ENCODE peak calls at places on chromosomes 7 and 10, in eight cellular contexts. K, D, G, I, E, B, X and Q are unnamed samples.

GRCh38 chr10:44937201-44938005 is 22.2 kb upstream of the RASSF4 start:
- DNase-seq in X (no peak), D (no peak), E (no peak), I (no peak), K (peak; percentile 69), G (no peak), B (no peak), Q (no peak)

GRCh38 chr10:77405771-77406241 is 231.8 kb downstream of the KCNMA1 start:
- DNase-seq in G (no peak), I (peak; percentile 57), X (peak; percentile 45), K (peak; percentile 33), B (peak; percentile 34), D (peak; percentile 32), E (peak; percentile 85), Q (peak; percentile 91)

GRCh38 chr10:105206616-105207015 is 565.5 kb downstream of the SORCS3 start:
- DNase-seq in K (no peak), D (no peak), B (no peak), E (no peak), I (no peak), X (no peak), G (no peak), Q (no peak)

GRCh38 chr7:81846398-81846797 is 76.6 kb upstream of the HGF start:
- DNase-seq in D (no peak), X (no peak), G (no peak), K (peak; percentile 13), E (no peak), B (no peak), I (no peak), Q (no peak)

GRCh38 chr10:124211921-124212320 is 118.5 kb upstream of the CHST15 start:
- DNase-seq in I (no peak), X (no peak), E (no peak), B (no peak), K (no peak), D (no peak), G (no peak), Q (no peak)

GRCh38 chr7:47143344-47143743 is 438.6 kb downstream of the TNS3 start:
- DNase-seq in I (no peak), D (no peak), X (no peak), B (no peak), K (no peak), E (no peak), G (no peak), Q (no peak)

GRCh38 chr7:29749701-29750321 is 56.5 kb upstream of the WIPF3 start:
- DNase-seq in G (no peak), X (no peak), B (no peak), I (no peak), D (no peak), K (no peak), E (no peak), Q (no peak)

GRCh38 chr10:67790534-67791408 is 47.2 kb downstream of the DNAJC12 start:
- DNase-seq in E (no peak), B (no peak), G (no peak), I (no peak), K (no peak), X (no peak), D (no peak), Q (peak; percentile 39)

GRCh38 chr7:16422100-16422430 is 727 bp upstream of the CRPPA start:
- DNase-seq in I (no peak), X (no peak), K (no peak), G (no peak), B (no peak), D (no peak), E (no peak), Q (no peak)

GRCh38 chr7:41459623-41460256 is 243.2 kb downstream of the INHBA start:
- DNase-seq in G (no peak), E (no peak), I (no peak), B (no peak), D (no peak), X (no peak), K (no peak), Q (no peak)

GRCh38 chr7:821688-822087 is 10.6 kb upstream of the SUN1 start:
- DNase-seq in K (no peak), E (peak; percentile 56), I (no peak), G (no peak), D (no peak), B (no peak), X (no peak), Q (no peak)

GRCh38 chr7:77747718-77748117 is 50.5 kb downstream of the TMEM60 start:
- DNase-seq in E (no peak), D (no peak), G (no peak), K (no peak), B (no peak), X (no peak), I (no peak), Q (no peak)

GRCh38 chr10:15824498-15824897 is 35.8 kb downstream of the MINDY3 start:
- DNase-seq in G (no peak), X (no peak), B (no peak), I (no peak), E (no peak), K (no peak), D (no peak), Q (no peak)
- TF ChIP-seq CTCF in G (no peak), X (peak; percentile 42), B (peak; percentile 77), I (peak; percentile 53), E (peak; percentile 56), K (peak; percentile 51), D (peak; percentile 78), Q (peak; percentile 32)

GRCh38 chr7:44122529-44122928 is 819 bp downstream of the POLD2 start:
- DNase-seq in X (no peak), G (no peak), B (no peak), I (no peak), E (no peak), D (no peak), K (no peak), Q (no peak)

GRCh38 chr7:44124822-44125202 is 1.5 kb upstream of the POLD2 start:
- DNase-seq in I (no peak), E (no peak), X (no peak), K (no peak), D (no peak), G (no peak), B (no peak), Q (no peak)

GRCh38 chr7:44121761-44122420 is 1.5 kb downstream of the POLD2 start:
- DNase-seq in G (no peak), K (no peak), X (no peak), I (no peak), D (no peak), B (no peak), E (no peak), Q (no peak)

GRCh38 chr7:44120395-44120794 is 3.0 kb downstream of the POLD2 start:
- DNase-seq in E (no peak), K (no peak), G (no peak), D (no peak), X (no peak), B (no peak), I (no peak), Q (no peak)

DNA sequence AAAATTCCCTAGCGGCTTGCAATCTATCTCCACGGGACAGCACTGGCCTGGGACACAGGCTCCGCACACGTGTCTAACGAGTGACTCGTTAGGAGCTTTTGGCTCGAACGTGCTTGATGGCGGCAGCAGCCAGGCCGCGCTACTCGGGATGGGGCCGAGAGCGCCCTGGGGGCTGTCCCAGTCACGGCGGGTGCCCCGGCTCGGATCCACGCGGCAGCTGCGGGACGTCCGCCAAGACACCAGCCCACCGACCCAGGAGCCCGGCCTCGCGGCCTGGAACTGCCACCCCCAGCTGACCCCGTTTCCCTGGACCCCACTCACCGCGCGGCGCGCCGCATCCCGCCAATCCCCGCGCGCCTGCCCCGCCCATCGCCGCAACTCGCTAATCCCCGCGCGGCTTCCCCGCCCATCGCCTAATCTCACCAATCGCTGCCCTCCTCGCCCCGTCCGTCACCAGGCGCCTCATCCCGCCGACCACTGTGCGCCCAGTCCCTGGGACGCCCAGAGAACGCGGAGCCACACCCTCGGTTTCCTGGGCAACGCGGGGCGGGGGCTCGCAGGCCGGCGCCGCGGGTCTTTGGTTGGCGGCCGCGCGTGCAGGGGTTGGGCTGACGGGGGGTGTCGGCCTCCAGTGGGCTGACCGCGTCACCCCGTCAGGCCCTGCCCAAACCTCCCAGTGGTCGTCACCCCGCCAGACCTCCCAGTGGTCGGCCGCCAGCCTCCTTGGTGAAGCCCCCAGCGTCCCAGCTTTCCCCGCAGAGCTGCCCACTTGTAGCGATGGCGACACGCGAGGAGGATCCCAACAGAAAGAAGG is at the start of gene POLD2:
- DNase-seq in X (peak; percentile 100), G (peak; percentile 100), I (peak; percentile 99), K (peak; percentile 95), B (peak; percentile 95), D (peak; percentile 97), E (peak; percentile 97), Q (peak; percentile 100)
- TF ChIP-seq CTCF in X (no peak), G (no peak), I (no peak), K (no peak), B (no peak), D (no peak), E (no peak), Q (no peak)

DNA sequence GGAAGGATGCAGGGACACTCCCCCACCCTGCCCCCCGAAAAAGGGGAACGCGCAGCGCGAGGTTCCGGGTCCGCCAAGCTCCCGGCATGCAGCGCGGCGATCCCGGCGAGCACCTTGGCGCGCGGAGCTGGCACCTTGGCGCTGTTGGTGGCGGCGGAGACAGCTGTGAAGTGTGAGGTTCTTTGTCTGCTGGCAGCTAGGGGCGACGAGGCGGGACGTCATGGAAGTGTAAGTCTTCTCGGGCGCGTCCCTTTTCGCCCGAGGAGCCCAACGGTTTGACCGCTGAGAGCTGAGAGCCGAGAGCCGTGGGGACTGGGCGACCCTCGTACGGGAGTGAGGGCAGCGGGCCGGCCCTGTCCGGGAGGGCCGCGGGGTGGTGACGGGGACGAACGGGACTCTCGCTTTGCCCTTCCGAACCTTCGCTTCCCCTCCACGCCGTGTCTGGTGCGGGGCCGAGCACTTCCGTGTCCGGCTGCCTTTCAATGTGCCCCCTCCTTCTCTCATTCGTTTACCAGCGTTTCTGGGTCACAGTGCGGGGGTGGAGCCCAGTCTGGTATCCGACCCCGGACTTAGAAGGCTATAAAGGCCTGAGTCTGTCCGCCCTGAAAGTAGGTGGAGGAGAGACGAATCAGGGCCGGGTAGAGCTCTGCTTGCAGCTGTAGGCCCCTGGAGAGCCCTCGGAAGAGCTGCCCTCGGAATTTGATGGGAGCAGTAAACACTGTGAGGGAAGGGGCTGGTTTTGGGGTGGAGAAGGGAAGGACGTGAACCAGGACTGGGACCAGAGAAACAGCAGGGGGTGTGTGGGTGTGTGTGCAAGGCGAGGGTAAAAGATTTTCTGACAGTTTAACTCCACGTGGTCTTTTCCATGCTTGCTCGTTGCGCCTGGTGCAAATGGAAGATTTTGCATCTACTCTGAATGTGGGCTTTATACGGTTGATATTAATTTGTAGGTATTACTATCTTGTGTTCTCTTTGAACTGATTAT is at the start of gene CRCP:
- DNase-seq in E (peak; percentile 82), B (peak; percentile 66), X (peak; percentile 89), K (peak; percentile 65), I (peak; percentile 79), G (peak; percentile 88), D (peak; percentile 59), Q (peak; percentile 77)
- TF ChIP-seq CTCF in E (peak; percentile 16), B (no peak), X (peak; percentile 31), K (peak; percentile 10), I (no peak), G (peak; percentile 3), D (no peak), Q (no peak)

GRCh38 chr10:47217123-47217522 is 82.9 kb upstream of the GDF10 start:
- DNase-seq in I (no peak), D (no peak), B (no peak), G (no peak), K (no peak), E (no peak), X (no peak), Q (no peak)
- TF ChIP-seq CTCF in I (no peak), D (no peak), B (no peak), G (no peak), K (no peak), E (no peak), X (no peak), Q (no peak)